ENCODE peak calls at places on chromosome 1, in five cellular contexts. H, D, T, V and E are unnamed samples.

GRCh38 chr1:222877854-222878253 is 63.0 kb downstream of the DISP1 start:
- DNase-seq in H (no peak), D (no peak), T (no peak), V (no peak), E (no peak)

GRCh38 chr1:171883844-171884243 is 42.5 kb downstream of the DNM3 start:
- DNase-seq in H (no peak), D (no peak), T (no peak), V (no peak), E (no peak)

GRCh38 chr1:21659099-21659923 is 9.8 kb downstream of the RAP1GAP start:
- DNase-seq in H (peak), D (peak), T (peak), V (peak), E (peak)

GRCh38 chr1:185996211-185996610 is 262.0 kb downstream of the HMCN1 start:
- DNase-seq in H (no peak), D (no peak), T (peak), V (peak), E (no peak)

GRCh38 chr1:44114098-44114497 is 4.5 kb upstream of the KLF17 start:
- DNase-seq in H (no peak), D (no peak), T (no peak), V (no peak), E (no peak)

GRCh38 chr1:205961405-205961804 is 18.1 kb upstream of the SLC26A9 start:
- DNase-seq in H (no peak), D (no peak), T (peak), V (no peak), E (no peak)

GRCh38 chr1:15090373-15090772 is 63.2 kb upstream of the TMEM51 start:
- DNase-seq in H (peak), D (peak), T (no peak), V (peak), E (peak)

GRCh38 chr1:65049941-65050713 is 83.8 kb upstream of the JAK1 start:
- DNase-seq in H (no peak), D (no peak), T (no peak), V (no peak), E (no peak)

GRCh38 chr1:165288301-165289120 is 68.0 kb downstream of the LMX1A start:
- DNase-seq in H (no peak), D (no peak), T (no peak), V (no peak), E (no peak)

GRCh38 chr1:201760516-201760915 is 68.4 kb upstream of the IPO9 start:
- DNase-seq in H (no peak), D (no peak), T (peak), V (peak), E (no peak)

GRCh38 chr1:225572422-225572821 is 80.5 kb downstream of the ENAH start:
- DNase-seq in H (no peak), D (no peak), T (peak), V (peak), E (no peak)

GRCh38 chr1:212610575-212610967 is 2.0 kb downstream of the ATF3 start:
- DNase-seq in H (no peak), D (no peak), T (peak), V (peak), E (no peak)

GRCh38 chr1:160168016-160168415 is 16.6 kb downstream of the ATP1A4 start:
- DNase-seq in H (no peak), D (no peak), T (no peak), V (peak), E (no peak)

GRCh38 chr1:76190749-76191424 is 116.3 kb downstream of the ST6GALNAC3 start:
- DNase-seq in H (no peak), D (no peak), T (no peak), V (no peak), E (no peak)

GRCh38 chr1:76185207-76185606 is 110.7 kb downstream of the ST6GALNAC3 start:
- DNase-seq in H (no peak), D (no peak), T (no peak), V (no peak), E (no peak)

GRCh38 chr1:76191561-76191960 is 117.0 kb downstream of the ST6GALNAC3 start:
- DNase-seq in H (no peak), D (no peak), T (no peak), V (no peak), E (no peak)

GRCh38 chr1:76187436-76187835 is 112.9 kb downstream of the ST6GALNAC3 start:
- DNase-seq in H (no peak), D (no peak), T (no peak), V (no peak), E (no peak)

GRCh38 chr1:76186617-76187016 is 112.1 kb downstream of the ST6GALNAC3 start:
- DNase-seq in H (no peak), D (no peak), T (no peak), V (no peak), E (no peak)
- H2BK12ac ChIP-seq in H (no peak), D (no peak), T (no peak), V (no peak), E (no peak)

DNA sequence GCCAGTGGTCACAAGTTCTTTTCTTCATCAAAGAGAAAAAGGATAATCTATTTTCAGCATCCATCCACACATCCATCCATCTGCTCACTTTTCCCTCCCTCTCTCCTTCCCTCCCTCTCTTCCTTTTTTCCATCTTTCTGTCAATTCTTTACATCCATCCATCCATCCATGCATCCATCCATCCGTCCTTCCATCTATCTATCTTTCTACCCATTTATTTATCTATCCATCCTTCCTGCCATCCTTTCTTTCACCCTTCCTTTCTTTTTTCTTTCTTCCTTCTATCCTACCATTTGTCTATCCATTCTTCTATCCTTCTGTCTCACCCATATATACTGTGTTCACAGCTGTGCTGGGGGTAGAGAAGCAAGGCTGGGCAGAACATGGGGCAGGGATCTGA is 212.4 kb upstream of the GALNT2 start:
- DNase-seq in H (no peak), D (no peak), T (no peak), V (no peak), E (no peak)
- H2BK12ac ChIP-seq in H (no peak), D (no peak), T (no peak), V (no peak), E (no peak)

DNA sequence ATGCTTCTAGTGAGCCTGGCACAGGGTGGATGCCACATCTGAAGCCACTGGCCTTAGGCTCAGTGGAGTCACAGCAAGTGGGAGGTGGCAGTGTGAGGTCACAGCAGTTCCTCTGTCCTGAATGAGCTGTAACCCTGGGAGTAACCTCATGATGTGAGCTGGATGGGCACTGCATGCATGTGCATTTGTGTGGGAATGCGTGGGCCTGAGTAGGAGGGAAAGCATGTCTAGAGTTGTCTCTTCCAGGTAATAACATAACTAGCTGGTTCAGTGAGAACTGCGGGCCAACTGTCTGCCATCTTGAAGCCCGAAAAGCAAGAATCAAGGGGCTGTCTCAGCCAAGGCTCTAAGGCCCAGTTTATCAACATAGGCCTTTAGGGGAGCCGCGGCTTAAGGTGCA is 27.1 kb upstream of the HTR1D start:
- DNase-seq in H (no peak), D (no peak), T (no peak), V (no peak), E (no peak)
- H2BK12ac ChIP-seq in H (no peak), D (no peak), T (no peak), V (no peak), E (peak)

DNA sequence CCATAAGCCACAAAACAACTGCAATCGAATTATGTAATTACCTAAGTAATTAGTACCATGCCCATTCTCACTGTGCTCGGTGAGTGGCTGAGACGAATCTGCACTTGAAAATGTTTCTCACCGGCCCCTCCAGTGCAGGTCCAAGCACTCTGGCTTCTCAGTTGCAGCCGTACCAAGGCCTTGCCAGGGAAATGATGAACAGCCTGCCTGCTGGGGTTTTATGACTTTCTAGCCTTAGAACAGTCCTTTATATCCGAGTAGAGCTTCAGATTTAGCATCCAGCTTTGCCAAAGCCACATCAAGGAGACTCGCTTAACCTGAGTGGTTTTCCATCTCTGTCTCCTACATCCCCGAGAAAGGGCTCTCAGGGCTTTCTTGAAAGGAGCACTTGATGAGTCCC is 83.4 kb downstream of the GREM2 start:
- DNase-seq in H (no peak), D (no peak), T (no peak), V (no peak), E (no peak)
- H2BK12ac ChIP-seq in H (no peak), D (no peak), T (no peak), V (no peak), E (no peak)

DNA sequence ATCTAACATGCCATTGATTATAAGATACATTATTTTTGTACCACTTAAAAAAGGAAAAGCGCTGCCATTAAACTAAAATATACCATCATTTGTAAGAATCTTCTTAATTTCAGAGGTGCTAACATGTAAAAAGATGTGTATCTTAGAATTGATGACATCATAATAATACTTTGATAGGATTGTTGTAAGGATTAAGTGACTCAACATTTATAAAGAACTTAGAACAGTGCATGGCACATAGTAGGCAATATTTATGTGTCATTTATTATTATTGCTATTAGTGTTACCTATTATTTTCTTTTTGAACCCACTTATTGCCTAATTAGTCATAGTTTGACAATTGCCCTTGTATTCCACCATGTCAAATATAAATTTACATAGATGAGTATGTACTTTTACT is 21.8 kb downstream of the HIPK1 start:
- DNase-seq in H (no peak), D (no peak), T (no peak), V (no peak), E (no peak)
- H2BK12ac ChIP-seq in H (no peak), D (no peak), T (no peak), V (no peak), E (no peak)

GRCh38 chr1:189103956-189104355 is 1373.7 kb downstream of the BRINP3 start:
- DNase-seq in H (no peak), D (no peak), T (no peak), V (peak), E (no peak)
- H2BK12ac ChIP-seq in H (no peak), D (no peak), T (no peak), V (no peak), E (no peak)

GRCh38 chr1:203499643-203500278 is 5.8 kb downstream of the OPTC start:
- DNase-seq in H (no peak), D (no peak), T (no peak), V (no peak), E (no peak)
- H2BK12ac ChIP-seq in H (no peak), D (no peak), T (no peak), V (no peak), E (no peak)